ENCODE peak calls at places on chromosome 21, in six cellular contexts. N is activated naive CD4-positive, alpha-beta T cell; R is T-helper 9 cell; B is dorsolateral prefrontal cortex; L is PC-9; E is activated CD8-positive, alpha-beta T cell treated with anti-CD3 and anti-CD28 coated beads for 36 hours. U is an unnamed sample.

GRCh38 chr21:45982758-45983731 is 1.5 kb downstream of the COL6A1 start:
- DNase-seq in L (no peak), E (peak; percentile 2), N (no peak), B (peak; percentile 28), R (no peak), U (no peak)

GRCh38 chr21:45862544-45863207 is 118.9 kb upstream of the COL6A1 start:
- DNase-seq in B (no peak), R (no peak), N (no peak), L (no peak), E (no peak), U (no peak)

GRCh38 chr21:46052703-46053651 is 44.9 kb upstream of the COL6A2 start:
- DNase-seq in L (peak; percentile 24), N (no peak), R (no peak), B (no peak), E (peak; percentile 90), U (no peak)

GRCh38 chr21:15754640-15755039 is 24.9 kb downstream of the USP25 start:
- DNase-seq in L (no peak), E (no peak), R (no peak), N (no peak), B (no peak), U (no peak)

GRCh38 chr21:26964379-26964778 is 2.5 kb downstream of the ADAMTS5 start:
- DNase-seq in E (no peak), L (no peak), N (no peak), R (no peak), B (peak; percentile 46), U (no peak)

GRCh38 chr21:43029785-43030184 is 45.9 kb downstream of the CBS start:
- DNase-seq in B (no peak), N (no peak), L (no peak), E (no peak), R (no peak), U (no peak)

GRCh38 chr21:45894107-45894810 is 87.3 kb upstream of the COL6A1 start:
- DNase-seq in R (no peak), L (no peak), N (no peak), E (no peak), B (peak; percentile 95), U (no peak)

GRCh38 chr21:45306832-45307571 is 19.3 kb upstream of the POFUT2 start:
- DNase-seq in B (peak; percentile 72), L (no peak), R (no peak), E (no peak), N (no peak), U (peak; percentile 69)

GRCh38 chr21:45421071-45421845 is 16.3 kb downstream of the COL18A1 start:
- DNase-seq in E (no peak), B (peak; percentile 77), R (no peak), L (peak; percentile 72), N (no peak), U (no peak)

GRCh38 chr21:36741506-36741905 is 42.6 kb downstream of the SIM2 start:
- DNase-seq in B (no peak), N (no peak), L (no peak), R (no peak), E (no peak), U (no peak)

GRCh38 chr21:38956791-38957571 is 151.3 kb downstream of the ETS2 start:
- DNase-seq in R (no peak), E (no peak), N (no peak), L (no peak), B (no peak), U (no peak)

GRCh38 chr21:23686737-23687136 is 1920.5 kb downstream of the MRPL39 start:
- DNase-seq in N (no peak), R (no peak), B (no peak), L (no peak), E (no peak), U (no peak)

GRCh38 chr21:36471254-36471723 is 8.6 kb downstream of the CLDN14 start:
- DNase-seq in N (no peak), E (peak; percentile 25), B (no peak), L (peak; percentile 11), R (no peak), U (no peak)

GRCh38 chr21:17462276-17462981 is 50.4 kb upstream of the CXADR start:
- DNase-seq in N (no peak), E (no peak), R (no peak), B (no peak), L (no peak), U (no peak)

GRCh38 chr21:30996728-30997127 is 41.5 kb downstream of the KRTAP19-8 start:
- DNase-seq in L (no peak), E (no peak), B (no peak), R (no peak), N (no peak), U (no peak)

GRCh38 chr21:29095203-29095602 is 21.8 kb upstream of the CCT8 start:
- DNase-seq in R (no peak), B (no peak), E (no peak), N (no peak), L (no peak), U (no peak)

GRCh38 chr21:28633803-28634572 is 358.7 kb downstream of the LTN1 start:
- DNase-seq in L (no peak), N (no peak), R (no peak), E (no peak), B (no peak), U (no peak)

GRCh38 chr21:43864806-43865470 is at the start of gene AGPAT3:
- DNase-seq in B (no peak), E (peak; percentile 30), N (no peak), R (peak; percentile 37), L (no peak), U (no peak)

GRCh38 chr21:34864370-34865209 is 184.5 kb downstream of the RUNX1 start:
- DNase-seq in N (no peak), B (no peak), L (no peak), E (no peak), R (no peak), U (no peak)

GRCh38 chr21:33254766-33255165 is 11.4 kb upstream of the IL10RB start:
- DNase-seq in R (no peak), N (no peak), E (no peak), L (no peak), B (no peak), U (no peak)

GRCh38 chr21:32562426-32562825 is 22.9 kb downstream of the TCP10L start:
- DNase-seq in E (peak; percentile 68), B (no peak), L (no peak), N (no peak), R (no peak), U (no peak)

GRCh38 chr21:18646114-18646513 is 242.5 kb upstream of the TMPRSS15 start:
- DNase-seq in B (no peak), N (no peak), R (no peak), E (no peak), L (no peak), U (no peak)

GRCh38 chr21:45112371-45112770 is 38.0 kb downstream of the ADARB1 start:
- DNase-seq in R (no peak), B (no peak), E (no peak), L (no peak), N (no peak), U (no peak)

GRCh38 chr21:44390886-44391285 is 37.5 kb downstream of the TRPM2 start:
- DNase-seq in B (no peak), N (no peak), E (no peak), L (no peak), R (no peak), U (no peak)

GRCh38 chr21:33109574-33110339 is 39.8 kb downstream of the OLIG1 start:
- DNase-seq in B (no peak), L (no peak), R (no peak), N (no peak), E (peak; percentile 29), U (peak; percentile 36)

GRCh38 chr21:33025471-33026298 is at the start of gene OLIG2:
- DNase-seq in B (peak; percentile 46), N (no peak), L (no peak), E (peak; percentile 26), R (no peak), U (peak; percentile 75)

GRCh38 chr21:44931137-44931500 is 8.7 kb upstream of the SLX9 start:
- DNase-seq in L (no peak), B (no peak), R (no peak), N (no peak), E (peak; percentile 45), U (no peak)

GRCh38 chr21:39385299-39386145 is 36.6 kb upstream of the HMGN1 start:
- DNase-seq in R (no peak), N (no peak), L (peak; percentile 52), E (peak; percentile 74), B (peak; percentile 82), U (no peak)

GRCh38 chr21:23398726-23399125 is 2208.6 kb downstream of the MRPL39 start:
- DNase-seq in B (no peak), E (no peak), R (no peak), L (no peak), N (no peak), U (no peak)